ENCODE peak calls at places on chromosomes 12 and 14, in five cellular contexts. One of them, this sample, is unnamed.

GRCh38 chr14:97491697-97492096 is 694.5 kb downstream of the VRK1 start:
- DNase-seq in cardiac muscle cell: no peak
- DNase-seq in uterus: no peak
- DNase-seq in GM12865: no peak
- DNase-seq in B cell: no peak
- DNase-seq in this sample: no peak

GRCh38 chr12:81252228-81252627 is 174.3 kb downstream of the ACSS3 start:
- DNase-seq in B cell: no peak
- DNase-seq in cardiac muscle cell: no peak
- DNase-seq in GM12865: no peak
- DNase-seq in uterus: no peak
- DNase-seq in this sample: no peak

GRCh38 chr12:81465191-81465590 is 294.0 kb downstream of the PPFIA2 start:
- DNase-seq in GM12865: no peak
- DNase-seq in B cell: no peak
- DNase-seq in uterus: no peak
- DNase-seq in cardiac muscle cell: no peak
- DNase-seq in this sample: no peak

GRCh38 chr12:15627995-15628945 is 160.9 kb downstream of the EPS8 start:
- DNase-seq in GM12865: no peak
- DNase-seq in uterus: no peak
- DNase-seq in B cell: no peak
- DNase-seq in cardiac muscle cell: peak
- DNase-seq in this sample: peak

GRCh38 chr12:47941475-47942326 is 21.7 kb upstream of the TMEM106C start:
- DNase-seq in cardiac muscle cell: no peak
- DNase-seq in uterus: no peak
- DNase-seq in B cell: no peak
- DNase-seq in GM12865: no peak
- DNase-seq in this sample: no peak

GRCh38 chr14:34620115-34620514 is 9.8 kb downstream of the SNX6 start:
- DNase-seq in B cell: no peak
- DNase-seq in GM12865: no peak
- DNase-seq in cardiac muscle cell: no peak
- DNase-seq in uterus: no peak
- DNase-seq in this sample: no peak

GRCh38 chr14:22821193-22822016 is 6.2 kb upstream of the SLC7A7 start:
- DNase-seq in B cell: no peak
- DNase-seq in uterus: no peak
- DNase-seq in cardiac muscle cell: peak
- DNase-seq in GM12865: no peak
- DNase-seq in this sample: no peak

GRCh38 chr12:13386269-13387039 is 189.9 kb downstream of the EMP1 start:
- DNase-seq in uterus: no peak
- DNase-seq in GM12865: no peak
- DNase-seq in B cell: no peak
- DNase-seq in cardiac muscle cell: no peak
- DNase-seq in this sample: no peak

GRCh38 chr14:104891121-104891551 is 26.1 kb downstream of the CEP170B start:
- DNase-seq in B cell: peak
- DNase-seq in uterus: peak
- DNase-seq in cardiac muscle cell: no peak
- DNase-seq in GM12865: no peak
- DNase-seq in this sample: no peak

GRCh38 chr14:21997300-21997699 is 323.7 kb upstream of the OR4E1 start:
- DNase-seq in B cell: no peak
- DNase-seq in cardiac muscle cell: peak
- DNase-seq in uterus: no peak
- DNase-seq in GM12865: peak
- DNase-seq in this sample: no peak

GRCh38 chr12:30999723-31000122 is 73.2 kb downstream of the TSPAN11 start:
- DNase-seq in cardiac muscle cell: no peak
- DNase-seq in B cell: peak
- DNase-seq in GM12865: no peak
- DNase-seq in uterus: no peak
- DNase-seq in this sample: no peak

GRCh38 chr14:90820958-90821357 is 4.7 kb upstream of the TTC7B start:
- DNase-seq in B cell: no peak
- DNase-seq in cardiac muscle cell: no peak
- DNase-seq in uterus: no peak
- DNase-seq in GM12865: peak
- DNase-seq in this sample: peak

GRCh38 chr12:10395390-10395998 is 5.7 kb upstream of the KLRK1 start:
- DNase-seq in cardiac muscle cell: no peak
- DNase-seq in uterus: no peak
- DNase-seq in GM12865: peak
- DNase-seq in B cell: peak
- DNase-seq in this sample: peak

GRCh38 chr12:1523046-1523445 is 71.3 kb downstream of the FBXL14 start:
- DNase-seq in B cell: no peak
- DNase-seq in GM12865: no peak
- DNase-seq in cardiac muscle cell: no peak
- DNase-seq in uterus: no peak
- DNase-seq in this sample: no peak

GRCh38 chr14:74502236-74503019 is 8.9 kb downstream of the ISCA2 start:
- DNase-seq in B cell: no peak
- DNase-seq in GM12865: peak
- DNase-seq in uterus: no peak
- DNase-seq in cardiac muscle cell: peak
- DNase-seq in this sample: no peak

GRCh38 chr14:31047503-31047902 is 21.3 kb upstream of the STRN3 start:
- DNase-seq in GM12865: no peak
- DNase-seq in cardiac muscle cell: no peak
- DNase-seq in uterus: no peak
- DNase-seq in B cell: no peak
- DNase-seq in this sample: no peak

GRCh38 chr14:83172363-83172762 is 1638.7 kb upstream of the SEL1L start:
- DNase-seq in uterus: no peak
- DNase-seq in GM12865: no peak
- DNase-seq in cardiac muscle cell: no peak
- DNase-seq in B cell: no peak
- DNase-seq in this sample: no peak

GRCh38 chr12:65364021-65364420 is 85.5 kb downstream of the MSRB3 start:
- DNase-seq in cardiac muscle cell: no peak
- DNase-seq in GM12865: no peak
- DNase-seq in B cell: no peak
- DNase-seq in uterus: no peak
- DNase-seq in this sample: no peak

GRCh38 chr12:26403601-26404000 is 208.2 kb downstream of the SSPN start:
- DNase-seq in uterus: no peak
- DNase-seq in cardiac muscle cell: no peak
- DNase-seq in B cell: no peak
- DNase-seq in GM12865: no peak
- DNase-seq in this sample: no peak

GRCh38 chr12:104485651-104486341 is 29.0 kb downstream of the CHST11 start:
- DNase-seq in uterus: no peak
- DNase-seq in B cell: no peak
- DNase-seq in GM12865: peak
- DNase-seq in cardiac muscle cell: no peak
- DNase-seq in this sample: no peak

GRCh38 chr14:75989134-75989533 is 3.6 kb downstream of the IFT43 start:
- DNase-seq in B cell: no peak
- DNase-seq in GM12865: no peak
- DNase-seq in cardiac muscle cell: no peak
- DNase-seq in uterus: peak
- DNase-seq in this sample: no peak

GRCh38 chr12:10211975-10212622 is 578 bp upstream of the GABARAPL1 start:
- DNase-seq in uterus: peak
- DNase-seq in B cell: peak
- DNase-seq in GM12865: peak
- DNase-seq in cardiac muscle cell: peak
- DNase-seq in this sample: peak

GRCh38 chr12:6437586-6437985 is 7.2 kb upstream of the CD27 start:
- DNase-seq in B cell: no peak
- DNase-seq in uterus: no peak
- DNase-seq in GM12865: no peak
- DNase-seq in cardiac muscle cell: no peak
- DNase-seq in this sample: no peak

GRCh38 chr12:32039341-32039740 is 67.3 kb upstream of the BICD1 start:
- DNase-seq in B cell: no peak
- DNase-seq in cardiac muscle cell: peak
- DNase-seq in GM12865: no peak
- DNase-seq in uterus: peak
- DNase-seq in this sample: no peak

GRCh38 chr14:95226801-95227200 is 69.5 kb upstream of the DICER1 start:
- DNase-seq in cardiac muscle cell: no peak
- DNase-seq in uterus: no peak
- DNase-seq in B cell: no peak
- DNase-seq in GM12865: no peak
- DNase-seq in this sample: no peak

GRCh38 chr12:119725523-119725922 is 57.6 kb downstream of the PRKAB1 start:
- DNase-seq in cardiac muscle cell: no peak
- DNase-seq in uterus: no peak
- DNase-seq in GM12865: no peak
- DNase-seq in B cell: no peak
- DNase-seq in this sample: no peak

GRCh38 chr12:13205809-13206559 is 9.5 kb downstream of the EMP1 start:
- DNase-seq in GM12865: no peak
- DNase-seq in cardiac muscle cell: no peak
- DNase-seq in uterus: no peak
- DNase-seq in B cell: no peak
- DNase-seq in this sample: peak

GRCh38 chr14:29853272-29853671 is 74.4 kb downstream of the PRKD1 start:
- DNase-seq in cardiac muscle cell: no peak
- DNase-seq in GM12865: no peak
- DNase-seq in B cell: no peak
- DNase-seq in uterus: no peak
- DNase-seq in this sample: no peak

GRCh38 chr14:95504135-95505029 is 12.1 kb downstream of the SYNE3 start:
- DNase-seq in cardiac muscle cell: no peak
- DNase-seq in GM12865: peak
- DNase-seq in uterus: no peak
- DNase-seq in B cell: no peak
- DNase-seq in this sample: no peak

GRCh38 chr14:73474952-73475351 is 15.8 kb upstream of the RIOX1 start:
- DNase-seq in GM12865: no peak
- DNase-seq in uterus: no peak
- DNase-seq in cardiac muscle cell: no peak
- DNase-seq in B cell: no peak
- DNase-seq in this sample: no peak

GRCh38 chr12:108629824-108630476 is 3.7 kb downstream of the SELPLG start:
- DNase-seq in cardiac muscle cell: no peak
- DNase-seq in uterus: peak
- DNase-seq in GM12865: no peak
- DNase-seq in B cell: no peak
- DNase-seq in this sample: no peak

GRCh38 chr12:50765325-50765911 is 1.5 kb downstream of the ATF1 start:
- DNase-seq in uterus: no peak
- DNase-seq in cardiac muscle cell: peak
- DNase-seq in GM12865: peak
- DNase-seq in B cell: peak
- DNase-seq in this sample: no peak

GRCh38 chr12:46365951-46366379 is 6.6 kb downstream of the SLC38A2 start:
- DNase-seq in cardiac muscle cell: no peak
- DNase-seq in GM12865: no peak
- DNase-seq in uterus: no peak
- DNase-seq in B cell: no peak
- DNase-seq in this sample: no peak

GRCh38 chr14:38605193-38606114 is 349.6 kb upstream of the CLEC14A start:
- DNase-seq in uterus: no peak
- DNase-seq in cardiac muscle cell: no peak
- DNase-seq in B cell: no peak
- DNase-seq in GM12865: no peak
- DNase-seq in this sample: no peak
- TF ChIP-seq CTCF in uterus: no peak
- TF ChIP-seq CTCF in cardiac muscle cell: no peak
- TF ChIP-seq CTCF in B cell: no peak
- TF ChIP-seq CTCF in GM12865: no peak
- TF ChIP-seq CTCF in this sample: no peak

GRCh38 chr14:100103261-100104005 is 38.2 kb downstream of the EVL start:
- DNase-seq in uterus: no peak
- DNase-seq in cardiac muscle cell: no peak
- DNase-seq in B cell: no peak
- DNase-seq in GM12865: no peak
- DNase-seq in this sample: no peak
- TF ChIP-seq CTCF in uterus: no peak
- TF ChIP-seq CTCF in cardiac muscle cell: no peak
- TF ChIP-seq CTCF in B cell: no peak
- TF ChIP-seq CTCF in GM12865: no peak
- TF ChIP-seq CTCF in this sample: no peak

DNA sequence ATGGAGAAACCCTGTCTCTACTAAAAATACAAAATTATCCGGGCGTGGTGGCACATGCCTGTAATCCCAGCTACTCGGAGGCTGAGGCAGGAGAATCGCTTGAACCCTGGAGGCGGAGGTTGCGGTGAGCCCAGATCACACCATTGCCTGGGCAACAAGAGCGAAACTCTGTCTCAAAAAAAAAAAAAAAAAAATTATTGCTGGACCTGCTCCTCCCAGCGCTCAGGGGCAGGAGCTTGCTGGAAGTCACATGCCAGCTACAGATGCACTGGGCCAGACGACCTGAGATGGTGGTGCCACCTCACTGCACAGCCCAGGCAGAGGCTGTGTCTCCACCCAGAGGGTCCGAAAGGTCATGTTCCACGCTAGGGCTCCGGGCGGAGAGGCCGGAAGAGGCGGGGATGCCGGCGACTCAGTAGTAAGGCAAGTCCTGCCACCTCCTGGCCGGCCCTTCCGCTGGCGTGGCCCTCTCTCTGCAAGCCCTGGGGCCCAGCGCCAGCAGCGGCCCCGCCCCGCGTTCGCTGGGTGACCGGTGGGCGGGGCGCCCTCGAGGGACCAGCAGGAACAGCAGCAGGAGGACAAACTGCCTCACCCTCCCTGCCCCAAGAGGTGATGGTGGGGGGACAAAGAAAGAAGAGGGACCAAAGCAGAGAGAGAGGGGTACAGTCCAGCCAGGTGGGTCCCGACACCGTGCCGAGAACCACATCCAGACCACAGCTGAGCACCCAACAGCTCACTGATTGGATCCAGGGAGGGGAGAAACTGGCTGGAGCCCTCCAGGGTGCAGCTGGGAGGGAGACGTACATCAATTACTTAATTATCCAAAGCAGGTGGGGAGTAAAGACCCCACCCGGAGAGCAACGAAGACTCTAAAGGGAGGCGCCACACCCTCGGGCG is 3.6 kb upstream of the RHOF start:
- DNase-seq in uterus: peak
- DNase-seq in GM12865: no peak
- DNase-seq in B cell: no peak
- DNase-seq in cardiac muscle cell: peak
- DNase-seq in this sample: no peak
- TF ChIP-seq CTCF in uterus: peak
- TF ChIP-seq CTCF in GM12865: no peak
- TF ChIP-seq CTCF in B cell: no peak
- TF ChIP-seq CTCF in cardiac muscle cell: peak
- TF ChIP-seq CTCF in this sample: peak

GRCh38 chr14:79356040-79356439 is 855.3 kb downstream of the DIO2 start:
- DNase-seq in GM12865: no peak
- DNase-seq in B cell: no peak
- DNase-seq in uterus: no peak
- DNase-seq in cardiac muscle cell: no peak
- DNase-seq in this sample: no peak
- TF ChIP-seq CTCF in GM12865: no peak
- TF ChIP-seq CTCF in B cell: no peak
- TF ChIP-seq CTCF in uterus: peak
- TF ChIP-seq CTCF in cardiac muscle cell: no peak
- TF ChIP-seq CTCF in this sample: no peak

This sample was measured in astrocyte of the cerebellum.